ENCODE peak calls at places on chromosomes 2 and 18, in seven cellular contexts. E is AG04449; R is NCI-H1436; B is stimulated activated CD8-positive, alpha-beta memory T cell treated with anti-CD3 and anti-CD28 coated beads, Interleukin-7, amount 100 ng/mL, for 1 hour; X is heart left ventricle; Q is B cell; Y is activated T-cell treated with anti-CD3 and anti-CD28 coated beads for 1 hour. H is an unnamed sample.

GRCh38 chr18:75227535-75227934 is 16.9 kb downstream of the TSHZ1 start:
- DNase-seq in E (no peak), B (no peak), Y (no peak), R (no peak), Q (no peak), X (no peak), H (no peak)

GRCh38 chr2:205660521-205661124 is 21.7 kb upstream of the NRP2 start:
- DNase-seq in E (peak), Y (no peak), X (no peak), R (no peak), Q (peak), B (no peak), H (no peak)

GRCh38 chr2:120454993-120455789 is 109.3 kb downstream of the INHBB start:
- DNase-seq in Y (no peak), X (no peak), B (no peak), Q (no peak), R (no peak), E (no peak), H (no peak)

GRCh38 chr2:238069021-238069709 is 8.4 kb downstream of the SCLY start:
- DNase-seq in X (no peak), E (no peak), R (no peak), Y (no peak), B (no peak), Q (no peak), H (no peak)

GRCh38 chr2:181810823-181811695 is 80.5 kb upstream of the ITPRID2 start:
- DNase-seq in E (no peak), R (peak), X (no peak), B (no peak), Q (no peak), Y (no peak), H (no peak)

GRCh38 chr2:116467243-116467642 is 1347.2 kb upstream of the DDX18 start:
- DNase-seq in X (no peak), B (no peak), Q (no peak), Y (no peak), E (no peak), R (no peak), H (no peak)

GRCh38 chr2:224142397-224143312 is 103.6 kb upstream of the SERPINE2 start:
- DNase-seq in E (no peak), R (no peak), Q (no peak), B (no peak), X (no peak), Y (no peak), H (no peak)

GRCh38 chr18:80009661-80010550 is 21.5 kb upstream of the TXNL4A start:
- DNase-seq in B (no peak), R (no peak), Q (no peak), E (peak), Y (no peak), X (peak), H (no peak)

GRCh38 chr2:177143444-177143843 is 69.2 kb upstream of the HNRNPA3 start:
- DNase-seq in X (no peak), B (no peak), E (peak), R (no peak), Y (no peak), Q (no peak), H (no peak)

GRCh38 chr2:164061129-164061746 is 325.4 kb upstream of the FIGN start:
- DNase-seq in X (no peak), Y (no peak), Q (peak), R (no peak), E (no peak), B (no peak), H (no peak)

GRCh38 chr2:1591978-1592907 is 152.1 kb downstream of the PXDN start:
- DNase-seq in E (no peak), Y (no peak), R (no peak), Q (no peak), B (no peak), X (peak), H (no peak)

GRCh38 chr2:155965415-155966070 is 367.0 kb downstream of the NR4A2 start:
- DNase-seq in Y (no peak), X (no peak), E (no peak), B (no peak), R (no peak), Q (no peak), H (no peak)

GRCh38 chr18:7946724-7947377 is 379.7 kb downstream of the PTPRM start:
- DNase-seq in B (no peak), Y (no peak), E (peak), R (peak), Q (no peak), X (no peak), H (peak)

GRCh38 chr18:75209952-75210261 is 690 bp upstream of the TSHZ1 start:
- DNase-seq in X (no peak), R (peak), Y (no peak), E (no peak), Q (no peak), B (no peak), H (no peak)

GRCh38 chr2:111123751-111124150 is 3.0 kb downstream of the BCL2L11 start:
- DNase-seq in Y (no peak), R (no peak), Q (no peak), B (no peak), X (no peak), E (no peak), H (no peak)

GRCh38 chr2:95351080-95351915 is 51.2 kb upstream of the FAHD2A start:
- DNase-seq in E (no peak), Q (no peak), Y (no peak), R (no peak), X (no peak), B (no peak), H (no peak)

GRCh38 chr2:60337142-60337497 is 216.3 kb downstream of the BCL11A start:
- DNase-seq in E (no peak), B (no peak), R (no peak), X (no peak), Q (peak), Y (no peak), H (no peak)

GRCh38 chr2:190999058-190999457 is 14.9 kb downstream of the STAT1 start:
- DNase-seq in Y (no peak), B (no peak), X (no peak), Q (no peak), E (no peak), R (no peak), H (no peak)

GRCh38 chr2:164952057-164952702 is 3.1 kb downstream of the SLC38A11 start:
- DNase-seq in E (no peak), Q (peak), R (no peak), X (no peak), Y (no peak), B (no peak), H (no peak)

GRCh38 chr2:111135910-111136297 is 15.2 kb downstream of the BCL2L11 start:
- DNase-seq in Q (no peak), X (no peak), R (no peak), E (no peak), Y (no peak), B (no peak), H (no peak)

GRCh38 chr2:11514904-11515303 is 18.9 kb upstream of the GREB1 start:
- DNase-seq in X (no peak), E (no peak), B (no peak), Q (no peak), R (no peak), Y (no peak), H (no peak)

GRCh38 chr18:11667578-11667977 is 21.5 kb upstream of the GNAL start:
- DNase-seq in E (no peak), R (no peak), X (no peak), Y (no peak), B (no peak), Q (no peak), H (no peak)

GRCh38 chr2:50344509-50345106 is 687.3 kb downstream of the NRXN1 start:
- DNase-seq in B (no peak), X (no peak), R (no peak), E (no peak), Q (no peak), Y (no peak), H (no peak)

GRCh38 chr2:73284296-73285161 is at the start of gene FBXO41:
- DNase-seq in Y (peak), R (peak), B (peak), Q (peak), X (peak), E (no peak), H (peak)

GRCh38 chr18:10213526-10213925 is 240.9 kb upstream of the APCDD1 start:
- DNase-seq in R (no peak), X (no peak), Y (no peak), E (no peak), Q (peak), B (no peak), H (no peak)